ENCODE peak calls at places on chromosome 19, in nine cellular contexts. V, T, G, D, Z, E, W, Y and L are unnamed samples. For H3K4me1, the result is how much of the 10 kb centered on the place peaks cover.

GRCh38 chr19:16164222-16164890 is 9.0 kb downstream of the CIB3 start:
- DNase-seq in V (no peak), E (peak), Z (no peak), W (no peak), G (peak), Y (no peak), T (no peak), D (no peak), L (no peak)

GRCh38 chr19:11485245-11485837 is 4.5 kb upstream of the ELAVL3 start:
- DNase-seq in Z (no peak), D (no peak), T (no peak), V (no peak), Y (peak), G (no peak), W (no peak), E (no peak), L (no peak)

GRCh38 chr19:8702350-8702749 is 3.8 kb upstream of the ACTL9 start:
- DNase-seq in V (no peak), E (no peak), W (no peak), G (no peak), T (no peak), D (no peak), Y (no peak), Z (no peak), L (no peak)

GRCh38 chr19:33532859-33533455 is 11.4 kb upstream of the PEPD start:
- DNase-seq in D (no peak), G (no peak), W (no peak), T (no peak), E (no peak), Y (no peak), Z (no peak), V (no peak), L (no peak)

GRCh38 chr19:40550951-40551350 is 25.7 kb upstream of the SHKBP1 start:
- DNase-seq in G (no peak), V (no peak), Z (no peak), W (no peak), Y (no peak), T (no peak), E (no peak), D (no peak), L (no peak)

GRCh38 chr19:36201684-36202083 is 12.8 kb downstream of the ZNF565 start:
- DNase-seq in D (no peak), W (no peak), T (no peak), G (no peak), V (no peak), Y (no peak), E (no peak), Z (no peak), L (no peak)

GRCh38 chr19:49148784-49149651 is 6.2 kb downstream of the HRC start:
- DNase-seq in T (peak), Z (peak), W (no peak), D (peak), E (peak), Y (peak), V (peak), G (peak), L (peak)

GRCh38 chr19:22332924-22333323 is 46.7 kb downstream of the ZNF729 start:
- DNase-seq in Y (no peak), D (no peak), W (no peak), Z (no peak), E (no peak), T (no peak), G (no peak), V (no peak), L (no peak)

GRCh38 chr19:48342841-48343540 is 17.6 kb downstream of the EMP3 start:
- DNase-seq in Y (no peak), W (no peak), V (no peak), T (peak), D (no peak), G (no peak), Z (no peak), E (no peak), L (no peak)

GRCh38 chr19:4749870-4750269 is 26.2 kb upstream of the DPP9 start:
- DNase-seq in D (no peak), T (no peak), E (no peak), Z (no peak), V (no peak), G (no peak), Y (peak), W (no peak), L (no peak)

GRCh38 chr19:3443840-3444694 is 36.3 kb downstream of the SMIM24 start:
- DNase-seq in Z (no peak), W (no peak), T (no peak), D (no peak), Y (peak), E (no peak), V (no peak), G (peak), L (no peak)

GRCh38 chr19:39160889-39161672 is 35.5 kb downstream of the PAK4 start:
- DNase-seq in D (no peak), Y (no peak), T (no peak), V (no peak), E (no peak), G (no peak), W (no peak), Z (no peak), L (no peak)

GRCh38 chr19:17579523-17580244 is 24.2 kb downstream of the COLGALT1 start:
- DNase-seq in Y (peak), G (no peak), E (peak), D (no peak), V (no peak), Z (peak), W (no peak), T (peak), L (peak)

GRCh38 chr19:8615813-8616596 is 5.5 kb upstream of the ADAMTS10 start:
- DNase-seq in V (peak), Y (peak), G (peak), W (no peak), E (peak), T (no peak), Z (peak), D (peak), L (no peak)

GRCh38 chr19:46978470-46978869 is 41.2 kb upstream of the NPAS1 start:
- DNase-seq in Z (no peak), V (no peak), Y (no peak), E (no peak), T (no peak), G (no peak), W (no peak), D (no peak), L (no peak)

GRCh38 chr19:46981296-46981695 is 38.3 kb upstream of the NPAS1 start:
- DNase-seq in W (no peak), E (no peak), D (no peak), V (no peak), Y (no peak), G (no peak), T (no peak), Z (no peak), L (no peak)

GRCh38 chr19:46979770-46980105 is 39.9 kb upstream of the NPAS1 start:
- DNase-seq in Z (no peak), G (no peak), W (no peak), V (no peak), E (no peak), Y (no peak), D (no peak), T (no peak), L (no peak)

GRCh38 chr19:46979103-46979769 is 40.4 kb upstream of the NPAS1 start:
- DNase-seq in G (no peak), E (no peak), V (no peak), Z (no peak), D (no peak), W (no peak), T (no peak), Y (no peak), L (no peak)

GRCh38 chr19:46980756-46981155 is 38.9 kb upstream of the NPAS1 start:
- DNase-seq in Y (no peak), V (no peak), G (no peak), E (no peak), D (no peak), Z (no peak), T (no peak), W (no peak), L (no peak)
- H3K4me1 ChIP-seq in Y (under half), V (half or more), G (half or more), E (under half), D (half or more), Z (half or more), T (half or more), W (under half), L (under half)

GRCh38 chr19:34959021-34959420 is 5.0 kb downstream of the ZNF792 start:
- DNase-seq in E (no peak), T (no peak), V (no peak), W (no peak), Y (no peak), D (no peak), Z (no peak), G (no peak), L (no peak)
- H3K27ac ChIP-seq in E (no peak), T (no peak), V (no peak), W (no peak), Y (no peak), D (no peak), Z (no peak), G (no peak), L (no peak)

DNA sequence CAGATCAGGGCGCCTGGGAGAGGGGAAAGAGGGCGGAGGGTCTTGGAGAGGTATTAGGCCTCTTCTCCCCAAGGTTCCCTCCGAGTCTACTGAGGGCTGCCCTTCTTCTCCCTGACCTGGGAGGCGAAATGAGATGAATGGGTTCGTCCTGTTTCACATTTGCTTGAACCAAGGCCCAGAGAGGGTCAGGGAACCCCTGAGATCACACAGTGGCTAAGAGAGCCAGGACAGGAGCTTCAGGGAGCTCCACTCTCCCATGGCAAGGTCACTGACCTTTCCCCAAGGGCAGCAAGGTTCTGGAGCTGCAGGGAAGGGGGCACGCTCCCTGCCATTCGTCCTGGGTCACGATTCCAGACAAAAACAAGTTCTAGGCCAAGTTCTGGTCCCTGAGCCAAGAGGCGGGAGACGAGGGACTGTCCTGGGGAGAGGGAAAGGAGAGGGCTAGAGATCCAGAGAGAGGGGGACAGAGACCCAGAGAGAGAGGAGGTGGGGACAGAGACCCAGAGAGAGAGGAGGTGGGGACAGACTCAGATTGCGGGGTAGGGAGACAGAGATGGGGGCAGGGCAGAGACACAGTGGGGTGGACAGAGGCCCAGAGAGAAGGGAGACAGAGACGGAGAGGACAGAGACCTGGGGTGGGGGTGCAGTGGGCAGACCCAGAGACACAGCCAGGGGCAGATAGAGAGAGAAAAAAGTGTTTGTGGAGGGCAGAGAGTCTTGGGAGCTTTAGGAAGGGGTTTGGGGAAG is 541 bp downstream of the ASPDH start:
- DNase-seq in Y (no peak), Z (no peak), E (no peak), V (no peak), T (no peak), G (no peak), D (no peak), W (no peak), L (no peak)
- TF ChIP-seq EP300 in Y (no peak), Z (no peak), E (no peak), V (no peak), T (no peak), G (no peak), D (no peak), W (no peak), L (no peak)

GRCh38 chr19:14366529-14366928 is 14.7 kb upstream of the ADGRE5 start:
- DNase-seq in Z (peak), T (no peak), W (peak), V (peak), E (peak), D (peak), G (peak), Y (peak), L (no peak)
- H3K4me1 ChIP-seq in Z (under half), T (under half), W (half or more), V (under half), E (under half), D (under half), G (under half), Y (under half), L (under half)